ENCODE peak calls at places on chromosomes 2 and 18, in six cellular contexts. B is HepG2, H is IMR-90, F is K562, T is A549, X is SK-N-SH. Z is an unnamed sample.

GRCh38 chr2:68667371-68667770 is 24.0 kb downstream of the PROKR1 start:
- DNase-seq in B (no peak), H (no peak), F (no peak), T (no peak), X (no peak), Z (no peak)

GRCh38 chr18:31302991-31303390 is 15.0 kb upstream of the DSG1 start:
- DNase-seq in B (peak; percentile 3), H (peak; percentile 8), F (no peak), T (peak; percentile 2), X (no peak), Z (no peak)

GRCh38 chr18:59276047-59276446 is 2.8 kb upstream of the RAX start:
- DNase-seq in B (no peak), H (no peak), F (no peak), T (no peak), X (no peak), Z (no peak)

GRCh38 chr2:165016772-165017411 is 61.6 kb upstream of the SLC38A11 start:
- DNase-seq in B (peak; percentile 48), H (peak; percentile 65), F (no peak), T (peak; percentile 49), X (peak; percentile 62), Z (no peak)

GRCh38 chr2:37966326-37966725 is 41.2 kb downstream of the RMDN2 start:
- DNase-seq in B (no peak), H (no peak), F (no peak), T (no peak), X (no peak), Z (no peak)

GRCh38 chr2:104854507-104855173 is 725 bp downstream of the POU3F3 start:
- DNase-seq in B (no peak), H (no peak), F (no peak), T (no peak), X (no peak), Z (no peak)

GRCh38 chr18:12408247-12408869 is 629 bp downstream of the PRELID3A start:
- DNase-seq in B (no peak), H (no peak), F (no peak), T (peak; percentile 19), X (peak; percentile 34), Z (no peak)

GRCh38 chr2:223635080-223635479 is 32.9 kb upstream of the SCG2 start:
- DNase-seq in B (no peak), H (peak; percentile 45), F (no peak), T (no peak), X (no peak), Z (no peak)

GRCh38 chr2:7517122-7517487 is 599.9 kb downstream of the RNF144A start:
- DNase-seq in B (no peak), H (no peak), F (no peak), T (no peak), X (peak; percentile 39), Z (no peak)

GRCh38 chr2:216693414-216694100 is 1.8 kb downstream of the IGFBP5 start:
- DNase-seq in B (no peak), H (no peak), F (no peak), T (no peak), X (no peak), Z (no peak)

GRCh38 chr2:79235135-79235534 is 75.6 kb upstream of the REG3A start:
- DNase-seq in B (peak; percentile 18), H (no peak), F (no peak), T (no peak), X (no peak), Z (no peak)

GRCh38 chr2:221104391-221104811 is 467.7 kb downstream of the EPHA4 start:
- DNase-seq in B (no peak), H (peak; percentile 64), F (no peak), T (no peak), X (no peak), Z (no peak)

GRCh38 chr2:26913599-26914285 is 56.7 kb upstream of the MAPRE3 start:
- DNase-seq in B (no peak), H (peak; percentile 34), F (no peak), T (no peak), X (no peak), Z (no peak)

GRCh38 chr2:31580321-31581117 is at the start of gene SRD5A2:
- DNase-seq in B (no peak), H (no peak), F (no peak), T (peak; percentile 14), X (peak; percentile 22), Z (no peak)

GRCh38 chr2:180938419-180938818 is 42.0 kb upstream of the UBE2E3 start:
- DNase-seq in B (no peak), H (peak; percentile 79), F (no peak), T (no peak), X (no peak), Z (no peak)

GRCh38 chr18:61995547-61996062 is 102.8 kb upstream of the RNF152 start:
- DNase-seq in B (no peak), H (no peak), F (no peak), T (no peak), X (no peak), Z (no peak)

GRCh38 chr2:101223814-101224231 is 28.9 kb upstream of the CNOT11 start:
- DNase-seq in B (no peak), H (no peak), F (no peak), T (no peak), X (no peak), Z (peak; percentile 97)

GRCh38 chr18:48836231-48836805 is 114.4 kb downstream of the SMAD7 start:
- DNase-seq in B (no peak), H (no peak), F (no peak), T (no peak), X (no peak), Z (no peak)

GRCh38 chr18:23933407-23933806 is 81.1 kb upstream of the TTC39C start:
- DNase-seq in B (no peak), H (peak; percentile 16), F (no peak), T (no peak), X (no peak), Z (no peak)

GRCh38 chr2:24919100-24919976 is 699 bp downstream of the ADCY3 start:
- DNase-seq in B (no peak), H (peak; percentile 12), F (peak; percentile 62), T (peak; percentile 37), X (peak; percentile 80), Z (no peak)

GRCh38 chr2:55176094-55176415 is 56.0 kb downstream of the CLHC1 start:
- DNase-seq in B (no peak), H (no peak), F (no peak), T (no peak), X (no peak), Z (no peak)

GRCh38 chr18:3450358-3451107 is 561 bp downstream of the TGIF1 start:
- DNase-seq in B (no peak), H (peak; percentile 73), F (peak; percentile 38), T (peak; percentile 72), X (peak; percentile 60), Z (no peak)

GRCh38 chr2:43333656-43334144 is 107.3 kb upstream of the ZFP36L2 start:
- DNase-seq in B (no peak), H (peak; percentile 66), F (no peak), T (no peak), X (no peak), Z (no peak)

GRCh38 chr18:5527603-5528002 is 16.2 kb downstream of the EPB41L3 start:
- DNase-seq in B (no peak), H (peak; percentile 86), F (no peak), T (no peak), X (no peak), Z (no peak)

GRCh38 chr2:128736046-128736688 is 417.5 kb upstream of the HS6ST1 start:
- DNase-seq in B (no peak), H (no peak), F (no peak), T (no peak), X (peak; percentile 30), Z (no peak)

GRCh38 chr2:164792316-164793127 is 49.1 kb downstream of the COBLL1 start:
- DNase-seq in B (no peak), H (no peak), F (no peak), T (peak; percentile 34), X (no peak), Z (no peak)

GRCh38 chr2:45312275-45312674 is 298.8 kb downstream of the SRBD1 start:
- DNase-seq in B (peak; percentile 57), H (no peak), F (no peak), T (peak; percentile 18), X (no peak), Z (no peak)

GRCh38 chr2:234952270-234953115 is 676 bp downstream of the SH3BP4 start:
- DNase-seq in B (no peak), H (no peak), F (no peak), T (peak; percentile 20), X (peak; percentile 74), Z (no peak)

GRCh38 chr2:239548491-239548890 is 147.7 kb upstream of the HDAC4 start:
- DNase-seq in B (no peak), H (no peak), F (no peak), T (no peak), X (no peak), Z (no peak)

DNA sequence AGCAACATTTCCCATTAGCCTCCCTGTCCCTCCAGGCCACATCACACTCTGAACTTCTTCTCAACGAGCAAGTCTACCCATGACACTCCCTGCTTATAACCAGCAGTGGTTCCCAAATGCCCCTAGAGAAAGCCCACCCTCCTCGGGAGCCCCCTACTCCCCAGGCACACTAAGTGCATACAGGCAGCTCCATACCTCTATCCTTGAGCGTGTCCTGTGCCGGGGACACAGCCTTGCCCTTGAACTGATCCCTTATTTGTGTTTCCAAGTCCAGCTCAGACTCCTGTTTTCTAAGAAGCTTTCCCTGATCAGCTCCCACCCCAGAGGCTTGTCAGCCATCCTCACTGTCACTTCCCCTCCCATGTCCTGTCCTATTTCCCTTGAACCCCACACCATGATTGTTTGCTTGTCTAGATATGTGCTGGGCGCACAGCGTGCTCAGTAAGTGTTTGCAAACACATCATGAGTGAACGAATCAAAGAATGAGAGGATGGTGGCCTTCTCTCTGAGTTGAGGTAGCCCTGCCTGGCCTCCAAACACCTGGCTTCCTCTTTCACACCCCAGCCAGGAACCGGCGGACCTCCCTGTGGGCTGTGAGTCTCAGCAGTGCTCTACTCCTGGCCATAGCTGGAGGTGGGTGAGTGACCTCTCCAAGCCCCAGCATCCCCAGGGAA is 2.1 kb downstream of the TEX51 start:
- DNase-seq in B (no peak), H (no peak), F (no peak), T (no peak), X (no peak), Z (no peak)
- TF ChIP-seq SMC3 in B (no peak), H (no peak), F (no peak), T (no peak), X (no peak), Z (no peak)

GRCh38 chr2:109558076-109558882 is 55.5 kb downstream of the SEPTIN10 start:
- DNase-seq in B (peak; percentile 96), H (peak; percentile 83), F (no peak), T (peak; percentile 87), X (no peak), Z (no peak)
- TF ChIP-seq RAD21 in B (no peak), H (no peak), F (no peak), T (no peak), X (no peak), Z (no peak)

GRCh38 chr2:10532631-10533101 is 84.5 kb upstream of the ODC1 start:
- DNase-seq in B (no peak), H (peak; percentile 8), F (no peak), T (no peak), X (no peak), Z (no peak)
- TF ChIP-seq SMC3 in B (no peak), H (no peak), F (no peak), T (no peak), X (no peak), Z (no peak)

GRCh38 chr18:8978394-8978793 is 124.1 kb upstream of the NDUFV2 start:
- DNase-seq in B (no peak), H (no peak), F (no peak), T (no peak), X (no peak), Z (no peak)
- TF ChIP-seq RAD21 in B (no peak), H (no peak), F (no peak), T (no peak), X (no peak), Z (no peak)